ENCODE peak calls at places on chromosome 4, in four cellular contexts. L is stimulated activated CD4-positive, alpha-beta T cell treated with anti-CD3 and anti-CD28 coated beads, TNF-alpha, amount 100 ng/mL, for 48 hours; D is activated CD8-positive, alpha-beta memory T cell treated with anti-CD3 and anti-CD28 coated beads for 1 hour; W is LHCN-M2. N is an unnamed sample.

GRCh38 chr4:52102587-52102986 is 51.5 kb downstream of the SPATA18 start:
- DNase-seq in L (no peak), W (peak), D (no peak), N (no peak)

GRCh38 chr4:106366026-106366425 is 2.6 kb downstream of the GIMD1 start:
- DNase-seq in W (no peak), D (no peak), L (no peak), N (no peak)

GRCh38 chr4:143711543-143712159 is 11.2 kb upstream of the FREM3 start:
- DNase-seq in D (no peak), L (no peak), W (no peak), N (no peak)

GRCh38 chr4:3224971-3225850 is 23.7 kb upstream of the MSANTD1 start:
- DNase-seq in D (no peak), L (no peak), W (no peak), N (no peak)

GRCh38 chr4:168098257-168098717 is 6.0 kb downstream of the ANXA10 start:
- DNase-seq in L (no peak), W (peak), D (no peak), N (no peak)

GRCh38 chr4:175066923-175067627 is 148.9 kb downstream of the ADAM29 start:
- DNase-seq in L (no peak), D (no peak), W (no peak), N (no peak)

GRCh38 chr4:54904953-54905352 is 220.4 kb downstream of the KDR start:
- DNase-seq in L (no peak), D (no peak), W (no peak), N (no peak)

GRCh38 chr4:73538162-73538561 is 56.6 kb downstream of the AFM start:
- DNase-seq in W (no peak), L (no peak), D (no peak), N (no peak)

GRCh38 chr4:101169044-101170014 is 178.0 kb downstream of the PPP3CA start:
- DNase-seq in D (peak), L (peak), W (peak), N (peak)

GRCh38 chr4:102734591-102735385 is 26.0 kb downstream of the MANBA start:
- DNase-seq in L (no peak), D (no peak), W (peak), N (peak)

GRCh38 chr4:7127591-7127990 is 59.7 kb upstream of the GRPEL1 start:
- DNase-seq in W (no peak), L (no peak), D (no peak), N (no peak)

GRCh38 chr4:37830640-37831039 is 4.2 kb downstream of the PGM2 start:
- DNase-seq in W (no peak), L (no peak), D (no peak), N (no peak)

GRCh38 chr4:108166441-108167315 is 2.1 kb downstream of the LEF1 start:
- DNase-seq in W (no peak), L (peak), D (no peak), N (peak)

GRCh38 chr4:186471441-186471840 is 83.9 kb downstream of the MTNR1A start:
- DNase-seq in D (no peak), W (no peak), L (no peak), N (no peak)

GRCh38 chr4:158253350-158253980 is 43.2 kb downstream of the TMEM144 start:
- DNase-seq in L (peak), W (peak), D (peak), N (no peak)

GRCh38 chr4:8157496-8157895 is 1.1 kb downstream of the ABLIM2 start:
- DNase-seq in L (no peak), D (no peak), W (peak), N (no peak)

GRCh38 chr4:151940290-151940689 is 179.5 kb upstream of the GATB start:
- DNase-seq in W (no peak), L (no peak), D (no peak), N (no peak)

GRCh38 chr4:156558365-156559025 is 413.1 kb downstream of the PDGFC start:
- DNase-seq in W (peak), D (no peak), L (no peak), N (no peak)

GRCh38 chr4:61938250-61938846 is 738.2 kb downstream of the ADGRL3 start:
- DNase-seq in W (no peak), D (no peak), L (no peak), N (no peak)

GRCh38 chr4:143355540-143356217 is 19.0 kb downstream of the GAB1 start:
- DNase-seq in D (no peak), W (peak), L (no peak), N (no peak)

GRCh38 chr4:14168919-14169318 is 541.4 kb upstream of the BOD1L1 start:
- DNase-seq in D (no peak), W (peak), L (no peak), N (no peak)

GRCh38 chr4:20194079-20195013 is 57.4 kb upstream of the SLIT2 start:
- DNase-seq in L (no peak), W (peak), D (no peak), N (no peak)

GRCh38 chr4:19187104-19187503 is 1064.6 kb upstream of the SLIT2 start:
- DNase-seq in D (no peak), L (no peak), W (no peak), N (no peak)

GRCh38 chr4:13704020-13704419 is 76.5 kb upstream of the BOD1L1 start:
- DNase-seq in L (no peak), W (no peak), D (no peak), N (no peak)

GRCh38 chr4:169810325-169811323 is 52.9 kb upstream of the HPF1 start:
- DNase-seq in W (peak), L (peak), D (no peak), N (peak)

GRCh38 chr4:53221832-53222480 is 143.9 kb downstream of the SCFD2 start:
- DNase-seq in D (no peak), W (no peak), L (peak), N (no peak)

GRCh38 chr4:2305766-2306501 is 44.0 kb upstream of the MXD4 start:
- DNase-seq in D (no peak), L (no peak), W (peak), N (no peak)

GRCh38 chr4:98468744-98469143 is 189.7 kb downstream of the TSPAN5 start:
- DNase-seq in D (no peak), W (peak), L (no peak), N (no peak)

GRCh38 chr4:78722880-78723279 is 53.3 kb upstream of the BMP2K start:
- DNase-seq in L (no peak), W (no peak), D (no peak), N (no peak)

GRCh38 chr4:79652232-79652631 is 244.2 kb upstream of the GK2 start:
- DNase-seq in D (no peak), L (no peak), W (peak), N (no peak)

GRCh38 chr4:24753519-24753918 is 41.9 kb upstream of the SOD3 start:
- DNase-seq in L (no peak), D (no peak), W (no peak), N (no peak)

GRCh38 chr4:69800599-69800998 is 40.2 kb upstream of the SULT1B1 start:
- DNase-seq in D (no peak), W (peak), L (no peak), N (no peak)

GRCh38 chr4:6019316-6020263 is 1.4 kb upstream of the C4orf50 start:
- DNase-seq in W (peak), L (peak), D (no peak), N (peak)

GRCh38 chr4:7158081-7158750 is 34.1 kb upstream of the SORCS2 start:
- DNase-seq in L (no peak), W (no peak), D (no peak), N (no peak)

GRCh38 chr4:55851885-55852284 is 1.6 kb upstream of the EXOC1 start:
- DNase-seq in W (no peak), L (no peak), D (no peak), N (no peak)

GRCh38 chr4:25180524-25181131 is 20.4 kb upstream of the SEPSECS start:
- DNase-seq in D (peak), W (peak), L (peak), N (peak)

GRCh38 chr4:53321151-53321987 is 44.5 kb downstream of the SCFD2 start:
- DNase-seq in W (peak), D (no peak), L (no peak), N (no peak)

GRCh38 chr4:84733343-84734033 is 150.6 kb downstream of the CDS1 start:
- DNase-seq in D (no peak), L (no peak), W (no peak), N (no peak)

GRCh38 chr4:57426779-57427395 is 316.7 kb upstream of the IGFBP7 start:
- DNase-seq in L (peak), D (no peak), W (peak), N (peak)

N was measured in CMK.